ENCODE peak calls at places on chromosome 20, in ten cellular contexts. C is stimulated activated naive CD8-positive, alpha-beta T cell treated with anti-CD3 and anti-CD28 coated beads, Interleukin-15, Interleukin-2, amounts not matched to agents 100 U/mL and 50 U/mL, for 24 hours; K is non-pigmented ciliary epithelial cell; O is HEK293T; I is nephron progenitor cell; T is omental fat pad; L is mesendoderm; N is activated B cell treated with CpG ODN at 0.5 μM for 24 hours; F is effector memory CD4-positive, alpha-beta T cell; G is neural crest cell. Z is an unnamed sample.

GRCh38 chr20:17806739-17807441 is 107.1 kb downstream of the BANF2 start:
- DNase-seq in C (no peak), K (peak), O (no peak), I (no peak), T (no peak), L (peak), N (no peak), F (no peak), G (no peak), Z (no peak)

GRCh38 chr20:46261456-46262253 is 46.6 kb downstream of the CDH22 start:
- DNase-seq in C (no peak), K (no peak), O (no peak), I (no peak), T (no peak), L (no peak), N (no peak), F (no peak), G (no peak), Z (no peak)

GRCh38 chr20:59738851-59739250 is 134.5 kb downstream of the PHACTR3 start:
- DNase-seq in C (no peak), K (no peak), O (no peak), I (no peak), T (no peak), L (no peak), N (no peak), F (no peak), G (no peak), Z (no peak)

GRCh38 chr20:36439040-36439730 is 102.1 kb upstream of the MYL9 start:
- DNase-seq in C (peak), K (no peak), O (peak), I (peak), T (peak), L (peak), N (peak), F (peak), G (peak), Z (peak)

GRCh38 chr20:64160536-64161495 is 3.4 kb upstream of the MYT1 start:
- DNase-seq in C (no peak), K (no peak), O (no peak), I (peak), T (no peak), L (peak), N (no peak), F (no peak), G (no peak), Z (no peak)

GRCh38 chr20:52801628-52802006 is 170.5 kb upstream of the TSHZ2 start:
- DNase-seq in C (no peak), K (no peak), O (no peak), I (no peak), T (no peak), L (no peak), N (no peak), F (no peak), G (no peak), Z (no peak)

GRCh38 chr20:36155991-36156390 is 1.5 kb downstream of the EPB41L1 start:
- DNase-seq in C (no peak), K (no peak), O (no peak), I (no peak), T (no peak), L (no peak), N (no peak), F (no peak), G (no peak), Z (no peak)

GRCh38 chr20:51164732-51165530 is 142.0 kb upstream of the KCNG1 start:
- DNase-seq in C (no peak), K (no peak), O (no peak), I (no peak), T (no peak), L (no peak), N (no peak), F (no peak), G (no peak), Z (no peak)

GRCh38 chr20:47137231-47137865 is 219.2 kb downstream of the ZMYND8 start:
- DNase-seq in C (no peak), K (no peak), O (no peak), I (no peak), T (no peak), L (no peak), N (no peak), F (no peak), G (no peak), Z (no peak)

GRCh38 chr20:11261533-11262000 is 587.8 kb upstream of the JAG1 start:
- DNase-seq in C (no peak), K (peak), O (no peak), I (no peak), T (no peak), L (peak), N (no peak), F (no peak), G (no peak), Z (no peak)

GRCh38 chr20:64164123-64164836 is at the start of gene MYT1:
- DNase-seq in C (no peak), K (no peak), O (no peak), I (no peak), T (no peak), L (no peak), N (no peak), F (no peak), G (no peak), Z (no peak)

GRCh38 chr20:50844430-50845100 is 49.7 kb downstream of the BCAS4 start:
- DNase-seq in C (peak), K (peak), O (no peak), I (no peak), T (no peak), L (no peak), N (peak), F (no peak), G (no peak), Z (peak)

GRCh38 chr20:16397053-16397452 is 176.2 kb downstream of the KIF16B start:
- DNase-seq in C (no peak), K (no peak), O (no peak), I (no peak), T (no peak), L (no peak), N (no peak), F (no peak), G (no peak), Z (no peak)

GRCh38 chr20:24160563-24161355 is 172.2 kb upstream of the GGTLC1 start:
- DNase-seq in C (peak), K (peak), O (peak), I (peak), T (no peak), L (peak), N (no peak), F (no peak), G (peak), Z (no peak)

GRCh38 chr20:23008673-23009072 is 26.4 kb upstream of the SSTR4 start:
- DNase-seq in C (no peak), K (no peak), O (no peak), I (no peak), T (no peak), L (no peak), N (no peak), F (no peak), G (no peak), Z (no peak)

GRCh38 chr20:13348301-13349239 is 127.5 kb downstream of the ISM1 start:
- DNase-seq in C (no peak), K (no peak), O (no peak), I (no peak), T (no peak), L (no peak), N (no peak), F (no peak), G (no peak), Z (no peak)

GRCh38 chr20:77231-77630 is 10.2 kb upstream of the DEFB125 start:
- DNase-seq in C (no peak), K (no peak), O (no peak), I (no peak), T (no peak), L (no peak), N (no peak), F (no peak), G (no peak), Z (no peak)

GRCh38 chr20:51966296-51966971 is 164.1 kb upstream of the SALL4 start:
- DNase-seq in C (peak), K (peak), O (peak), I (peak), T (no peak), L (peak), N (no peak), F (no peak), G (peak), Z (peak)

GRCh38 chr20:45311589-45312211 is 3.6 kb upstream of the MATN4 start:
- DNase-seq in C (peak), K (no peak), O (peak), I (peak), T (peak), L (peak), N (peak), F (peak), G (peak), Z (peak)

GRCh38 chr20:881051-881820 is 34.9 kb downstream of the ANGPT4 start:
- DNase-seq in C (peak), K (no peak), O (no peak), I (no peak), T (no peak), L (peak), N (no peak), F (no peak), G (no peak), Z (peak)

GRCh38 chr20:58143531-58143930 is 84.9 kb downstream of the ANKRD60 start:
- DNase-seq in C (no peak), K (no peak), O (no peak), I (no peak), T (no peak), L (no peak), N (no peak), F (no peak), G (no peak), Z (no peak)

GRCh38 chr20:52748235-52748950 is 223.8 kb upstream of the TSHZ2 start:
- DNase-seq in C (no peak), K (no peak), O (no peak), I (no peak), T (no peak), L (no peak), N (no peak), F (no peak), G (no peak), Z (no peak)

GRCh38 chr20:37526839-37527637 is 638 bp downstream of the BLCAP start:
- DNase-seq in C (no peak), K (no peak), O (no peak), I (no peak), T (no peak), L (peak), N (no peak), F (no peak), G (no peak), Z (no peak)

GRCh38 chr20:50141811-50142561 is 11.5 kb downstream of the PEDS1 start:
- DNase-seq in C (no peak), K (no peak), O (no peak), I (no peak), T (no peak), L (no peak), N (no peak), F (no peak), G (no peak), Z (no peak)

GRCh38 chr20:19815553-19815991 is 57.5 kb downstream of the RIN2 start:
- DNase-seq in C (peak), K (peak), O (no peak), I (peak), T (no peak), L (peak), N (peak), F (no peak), G (no peak), Z (no peak)

GRCh38 chr20:10167594-10167993 is 51.0 kb upstream of the SNAP25 start:
- DNase-seq in C (no peak), K (no peak), O (no peak), I (no peak), T (no peak), L (no peak), N (no peak), F (no peak), G (no peak), Z (no peak)

GRCh38 chr20:37647946-37648345 is 45.9 kb upstream of the CTNNBL1 start:
- DNase-seq in C (no peak), K (no peak), O (no peak), I (no peak), T (no peak), L (no peak), N (no peak), F (no peak), G (no peak), Z (no peak)

Z was measured in activated naive CD8-positive, alpha-beta T cell treated with anti-CD3 and anti-CD28 coated beads for 36 hours.